ENCODE peak calls at places on chromosome 4, in six cellular contexts. D is pancreas, X is WERI-Rb-1, W is BJ, Y is mammary epithelial cell, R is AG04450. Z is an unnamed sample.

GRCh38 chr4:139975830-139976272 is 178.1 kb downstream of the MAML3 start:
- DNase-seq in R (no peak), X (no peak), D (peak), W (no peak), Y (peak), Z (no peak)

GRCh38 chr4:123640271-123640670 is 243.7 kb downstream of the SPRY1 start:
- DNase-seq in Y (peak), R (no peak), X (no peak), W (peak), D (no peak), Z (no peak)

GRCh38 chr4:25308266-25308665 is 4.3 kb upstream of the ZCCHC4 start:
- DNase-seq in Y (peak), X (no peak), R (no peak), D (no peak), W (no peak), Z (no peak)

GRCh38 chr4:27692098-27692679 is 831.5 kb downstream of the STIM2 start:
- DNase-seq in D (peak), Y (peak), R (no peak), W (no peak), X (peak), Z (no peak)

GRCh38 chr4:88523325-88524129 is at the start of gene PYURF:
- DNase-seq in W (peak), Y (peak), R (peak), D (peak), X (peak), Z (peak)

GRCh38 chr4:177012918-177013545 is 220.3 kb upstream of the VEGFC start:
- DNase-seq in R (no peak), X (no peak), Y (peak), D (no peak), W (no peak), Z (no peak)

GRCh38 chr4:86586160-86586572 is 7.9 kb upstream of the PTPN13 start:
- DNase-seq in Y (peak), X (no peak), R (no peak), D (no peak), W (no peak), Z (no peak)

GRCh38 chr4:37623940-37624339 is 62.2 kb downstream of the RELL1 start:
- DNase-seq in D (no peak), R (no peak), X (no peak), W (no peak), Y (no peak), Z (no peak)

GRCh38 chr4:143473334-143474126 is 40.0 kb upstream of the SMARCA5 start:
- DNase-seq in D (no peak), R (no peak), X (no peak), W (no peak), Y (no peak), Z (no peak)

GRCh38 chr4:122826596-122827257 is at the start of gene FGF2:
- DNase-seq in Y (peak), X (peak), R (no peak), D (peak), W (no peak), Z (peak)

GRCh38 chr4:48680848-48681568 is 99.1 kb downstream of the FRYL start:
- DNase-seq in R (no peak), W (no peak), Y (no peak), D (no peak), X (no peak), Z (no peak)

GRCh38 chr4:64625438-64625837 is 216.2 kb upstream of the TECRL start:
- DNase-seq in R (no peak), X (no peak), W (no peak), Y (no peak), D (no peak), Z (no peak)

GRCh38 chr4:108943971-108944370 is 181.1 kb upstream of the ETNPPL start:
- DNase-seq in D (no peak), R (no peak), Y (no peak), X (no peak), W (no peak), Z (no peak)

GRCh38 chr4:184514121-184514988 is 40.0 kb upstream of the IRF2 start:
- DNase-seq in R (peak), D (no peak), W (peak), X (no peak), Y (peak), Z (no peak)

GRCh38 chr4:1693131-1693896 is 9.2 kb upstream of the FAM53A start:
- DNase-seq in W (no peak), R (peak), Y (peak), X (peak), D (peak), Z (peak)

GRCh38 chr4:109321232-109321631 is 18.8 kb upstream of the COL25A1 start:
- DNase-seq in W (no peak), D (no peak), R (no peak), X (no peak), Y (no peak), Z (no peak)

GRCh38 chr4:144646523-144647094 is 653 bp downstream of the HHIP start:
- DNase-seq in D (peak), X (peak), Y (peak), R (no peak), W (no peak), Z (peak)

GRCh38 chr4:158656439-158656838 is 15.2 kb downstream of the C4orf46 start:
- DNase-seq in X (no peak), D (no peak), R (no peak), Y (no peak), W (no peak), Z (no peak)

GRCh38 chr4:110164251-110164650 is 34.2 kb downstream of the ELOVL6 start:
- DNase-seq in X (no peak), D (no peak), Y (no peak), R (no peak), W (no peak), Z (no peak)

GRCh38 chr4:128427832-128428366 is 140.3 kb upstream of the PGRMC2 start:
- DNase-seq in X (peak), R (peak), W (peak), D (peak), Y (peak), Z (no peak)

GRCh38 chr4:56082809-56083208 is 134.1 kb downstream of the CEP135 start:
- DNase-seq in W (no peak), R (no peak), X (no peak), D (no peak), Y (no peak), Z (no peak)

GRCh38 chr4:158322119-158322518 is 111.8 kb downstream of the TMEM144 start:
- DNase-seq in Y (no peak), W (peak), R (no peak), D (no peak), X (no peak), Z (no peak)

GRCh38 chr4:172042714-172043114 is 229.5 kb downstream of the GALNTL6 start:
- DNase-seq in X (no peak), Y (peak), R (no peak), D (no peak), W (no peak), Z (no peak)

GRCh38 chr4:40924096-40924792 is 174.5 kb downstream of the NSUN7 start:
- DNase-seq in W (no peak), X (peak), Y (no peak), D (peak), R (no peak), Z (peak)

GRCh38 chr4:165462009-165462408 is 83.2 kb downstream of the CPE start:
- DNase-seq in Y (no peak), D (no peak), R (no peak), X (no peak), W (no peak), Z (no peak)

GRCh38 chr4:70538869-70539268 is 20.5 kb downstream of the AMTN start:
- DNase-seq in X (no peak), W (no peak), D (no peak), Y (no peak), R (no peak), Z (no peak)

DNA sequence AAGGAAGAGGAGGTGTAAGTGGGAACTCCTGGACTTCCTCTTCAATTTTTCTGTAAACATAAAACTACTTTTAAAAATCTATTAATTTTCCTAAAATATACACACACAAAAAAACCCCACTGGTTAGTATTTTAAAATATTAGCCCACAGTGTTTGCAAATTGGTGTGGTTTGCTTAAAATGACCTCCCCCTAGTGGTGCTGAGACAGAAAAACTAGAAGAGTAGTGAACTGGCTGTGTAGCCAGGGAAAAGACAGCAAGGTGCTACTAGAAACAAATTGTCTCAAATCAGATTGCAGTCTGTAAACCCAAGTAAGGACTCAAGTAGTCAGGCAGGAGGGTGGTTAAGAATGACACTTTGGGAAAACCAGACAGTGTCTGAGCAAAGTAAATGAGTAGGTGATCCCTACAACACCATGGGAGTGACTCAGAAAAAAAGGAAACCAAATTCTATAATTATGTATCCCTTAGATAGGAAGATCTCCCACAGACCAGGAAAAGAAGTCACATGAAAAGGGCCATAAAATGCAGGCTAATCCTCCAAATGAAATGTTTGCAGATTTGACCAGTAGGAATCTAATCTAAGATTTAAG is 26.0 kb downstream of the AMTN start:
- DNase-seq in Y (peak), X (no peak), W (no peak), D (no peak), R (no peak), Z (no peak)
- TF ChIP-seq CTCF in Y (peak), X (peak), W (peak), D (peak), R (peak), Z (peak)

DNA sequence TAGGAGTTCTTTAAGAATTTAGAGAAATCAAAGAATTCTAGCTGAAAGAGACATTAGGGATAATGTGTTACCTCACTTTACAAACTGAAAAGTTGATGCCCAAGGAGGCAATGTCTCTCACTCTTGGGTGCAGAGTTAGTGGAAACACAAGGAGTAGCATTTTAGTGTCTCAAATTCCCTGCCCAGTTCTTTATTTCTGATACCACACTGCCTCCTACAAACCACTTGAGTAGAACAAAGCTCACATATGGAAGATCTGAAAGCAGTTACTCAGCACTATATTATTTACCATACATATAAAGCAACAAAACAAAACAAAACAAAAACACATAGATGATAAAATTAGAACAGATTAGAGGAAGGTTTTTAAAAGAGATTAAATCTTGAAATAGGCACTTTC is 124.2 kb downstream of the REELD1 start:
- DNase-seq in Y (no peak), X (no peak), D (no peak), W (no peak), R (no peak), Z (no peak)
- TF ChIP-seq CTCF in Y (no peak), X (no peak), D (no peak), W (peak), R (no peak), Z (no peak)

GRCh38 chr4:7697326-7697725 is 242.3 kb downstream of the AFAP1 start:
- DNase-seq in X (no peak), W (no peak), R (no peak), Y (no peak), D (no peak), Z (peak)
- TF ChIP-seq CTCF in X (no peak), W (no peak), R (no peak), Y (no peak), D (no peak), Z (no peak)

GRCh38 chr4:133136833-133137232 is 12.3 kb upstream of the PCDH10 start:
- DNase-seq in D (no peak), X (no peak), R (no peak), W (no peak), Y (no peak), Z (no peak)

GRCh38 chr4:133131829-133132485 is 17.1 kb upstream of the PCDH10 start:
- DNase-seq in D (no peak), W (no peak), Y (no peak), R (no peak), X (no peak), Z (no peak)

GRCh38 chr4:133137571-133137970 is 11.5 kb upstream of the PCDH10 start:
- DNase-seq in D (no peak), X (no peak), W (no peak), R (no peak), Y (no peak), Z (no peak)
- TF ChIP-seq CTCF in D (no peak), X (no peak), W (no peak), R (no peak), Y (no peak), Z (no peak)

Z was measured in glutamatergic neuron.